ENCODE peak calls at places on chromosomes 1 and 21, in nine cellular contexts. R is uterus, H is fibroblast of mammary gland, Z is right lobe of liver, W is BJ, C is fibroblast of lung, F is GM20000, Y is K562, D is astrocyte of the spinal cord. U is an unnamed sample.

GRCh38 chr21:30058928-30059327 is 107.7 kb downstream of the CLDN17 start:
- DNase-seq in W (no peak), C (no peak), Z (no peak), Y (no peak), R (no peak), D (no peak), H (no peak), F (no peak), U (no peak)

GRCh38 chr1:164311376-164311775 is 247.6 kb upstream of the PBX1 start:
- DNase-seq in W (no peak), R (no peak), Y (no peak), D (peak; percentile 16), Z (no peak), C (peak; percentile 14), H (peak; percentile 10), F (no peak), U (no peak)

GRCh38 chr1:31155216-31155806 is 84.4 kb downstream of the NKAIN1 start:
- DNase-seq in F (peak; percentile 85), H (peak; percentile 56), Z (peak; percentile 60), C (peak; percentile 71), R (peak; percentile 38), D (peak; percentile 54), Y (peak; percentile 90), W (no peak), U (no peak)

GRCh38 chr1:97820470-97821188 is 100.2 kb downstream of the DPYD start:
- DNase-seq in H (peak; percentile 51), F (peak; percentile 3), W (no peak), C (peak; percentile 41), Y (no peak), R (no peak), D (peak; percentile 58), Z (no peak), U (no peak)

GRCh38 chr1:1402081-1402900 is 3.2 kb upstream of the CCNL2 start:
- DNase-seq in Y (peak; percentile 60), W (no peak), F (no peak), H (peak; percentile 90), D (peak; percentile 56), R (no peak), Z (no peak), C (peak; percentile 72), U (no peak)

GRCh38 chr1:220879509-220880366 is 495 bp downstream of the HLX start:
- DNase-seq in R (peak; percentile 22), H (peak; percentile 42), Z (peak; percentile 75), F (peak; percentile 73), W (no peak), C (peak; percentile 56), D (peak; percentile 37), Y (peak; percentile 67), U (no peak)

GRCh38 chr1:218475275-218475674 is 130.1 kb downstream of the TGFB2 start:
- DNase-seq in C (peak; percentile 76), D (no peak), W (no peak), F (no peak), H (no peak), R (no peak), Y (no peak), Z (no peak), U (no peak)

GRCh38 chr1:58905126-58905490 is 121.3 kb upstream of the JUN start:
- DNase-seq in Y (no peak), W (no peak), R (no peak), H (no peak), F (no peak), C (no peak), D (no peak), Z (no peak), U (no peak)

GRCh38 chr1:235583511-235584001 is 66.0 kb downstream of the GNG4 start:
- DNase-seq in F (no peak), W (no peak), D (no peak), Y (no peak), H (peak; percentile 9), Z (no peak), R (no peak), C (no peak), U (no peak)

GRCh38 chr21:36693144-36694040 is 5.5 kb upstream of the SIM2 start:
- DNase-seq in C (no peak), R (no peak), F (peak; percentile 32), Y (no peak), Z (no peak), W (no peak), H (no peak), D (peak; percentile 52), U (no peak)
- TF ChIP-seq CTCF in C (no peak), R (no peak), F (peak; percentile 27), Y (no peak), Z (no peak), W (no peak), H (no peak), D (peak; percentile 30), U (no peak)

GRCh38 chr1:206908038-206908437 is 10.8 kb downstream of the IL24 start:
- DNase-seq in D (no peak), F (no peak), Z (no peak), Y (no peak), C (no peak), R (no peak), H (no peak), W (no peak), U (no peak)

GRCh38 chr1:206903687-206904086 is 6.4 kb downstream of the IL24 start:
- DNase-seq in D (no peak), W (no peak), C (no peak), Z (no peak), H (no peak), R (no peak), Y (no peak), F (no peak), U (no peak)

GRCh38 chr1:206904423-206905142 is 7.3 kb downstream of the IL24 start:
- DNase-seq in D (no peak), Z (peak; percentile 23), C (no peak), W (no peak), Y (no peak), H (no peak), R (no peak), F (no peak), U (no peak)

GRCh38 chr1:206907304-206907991 is 10.2 kb downstream of the IL24 start:
- DNase-seq in C (no peak), R (no peak), Z (peak; percentile 70), H (no peak), Y (peak; percentile 84), F (no peak), D (no peak), W (no peak), U (no peak)

DNA sequence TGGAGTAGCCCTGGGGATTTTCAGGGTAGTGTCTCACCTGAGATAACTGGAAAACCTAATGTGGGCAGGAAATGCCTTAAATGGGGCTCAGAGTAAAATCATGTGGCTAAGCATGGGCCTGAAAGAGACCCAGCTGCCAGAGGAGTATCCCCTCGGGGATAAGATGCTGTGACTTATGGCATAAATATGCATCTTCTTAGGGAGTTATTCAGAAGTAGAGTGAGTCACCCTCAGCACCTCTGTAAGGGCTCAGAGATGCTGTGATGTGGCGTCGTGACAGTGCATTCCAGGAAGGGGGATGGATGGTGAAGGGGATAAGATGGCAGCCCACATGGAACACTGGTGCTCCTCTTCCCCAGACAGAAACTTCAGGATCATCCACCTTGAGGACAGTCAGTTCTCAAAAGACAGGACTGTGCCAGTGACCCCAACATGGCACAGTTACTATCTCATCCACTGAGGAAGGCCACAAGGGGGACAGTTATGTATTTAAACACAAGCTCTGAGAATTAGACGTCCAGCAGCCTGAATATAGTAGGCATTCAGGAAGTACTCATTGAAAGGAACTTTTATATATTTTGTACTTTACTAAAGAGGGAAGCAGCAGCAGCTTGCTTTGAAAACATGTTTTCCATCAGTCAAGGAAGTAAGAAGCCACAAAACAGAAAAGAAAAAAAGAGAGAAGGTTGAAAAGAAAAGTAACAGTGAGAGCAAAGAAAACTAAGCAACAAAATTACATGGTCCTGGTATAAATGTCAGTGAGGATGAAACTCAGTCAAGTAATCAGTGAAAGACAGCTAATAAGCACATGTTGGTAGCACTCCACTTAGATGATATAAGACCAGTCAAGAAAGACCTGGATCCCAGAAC is 8.3 kb downstream of the IL24 start:
- DNase-seq in R (no peak), F (no peak), H (peak; percentile 93), C (peak; percentile 94), W (peak; percentile 83), D (peak; percentile 74), Z (no peak), Y (no peak), U (no peak)
- TF ChIP-seq CTCF in R (no peak), F (no peak), H (peak; percentile 2), C (no peak), W (peak; percentile 10), D (no peak), Z (no peak), Y (no peak), U (no peak)

GRCh38 chr1:224113918-224114786 is at the start of gene FBXO28:
- DNase-seq in H (peak; percentile 93), W (peak; percentile 60), F (peak; percentile 95), Y (peak; percentile 99), D (peak; percentile 95), C (peak; percentile 94), R (peak; percentile 97), Z (peak; percentile 96), U (peak; percentile 83)

GRCh38 chr1:224118688-224119087 is 4.8 kb downstream of the FBXO28 start:
- DNase-seq in Y (no peak), H (no peak), D (no peak), W (no peak), Z (no peak), F (no peak), R (no peak), C (no peak), U (no peak)

GRCh38 chr1:224113545-224113917 is 380 bp upstream of the FBXO28 start:
- DNase-seq in F (no peak), H (no peak), W (no peak), D (no peak), Z (no peak), C (no peak), Y (no peak), R (no peak), U (no peak)

GRCh38 chr1:224114787-224115175 is 870 bp downstream of the FBXO28 start:
- DNase-seq in D (no peak), H (peak; percentile 22), C (peak; percentile 3), Z (no peak), R (no peak), Y (no peak), W (no peak), F (no peak), U (no peak)

GRCh38 chr1:224116131-224116530 is 2.2 kb downstream of the FBXO28 start:
- DNase-seq in Y (peak; percentile 42), C (peak; percentile 63), R (no peak), W (no peak), D (peak; percentile 72), Z (no peak), F (peak; percentile 64), H (peak; percentile 68), U (no peak)
- TF ChIP-seq CTCF in Y (peak; percentile 73), C (peak; percentile 18), R (peak; percentile 54), W (no peak), D (peak; percentile 29), Z (peak; percentile 59), F (no peak), H (peak; percentile 38), U (no peak)

DNA sequence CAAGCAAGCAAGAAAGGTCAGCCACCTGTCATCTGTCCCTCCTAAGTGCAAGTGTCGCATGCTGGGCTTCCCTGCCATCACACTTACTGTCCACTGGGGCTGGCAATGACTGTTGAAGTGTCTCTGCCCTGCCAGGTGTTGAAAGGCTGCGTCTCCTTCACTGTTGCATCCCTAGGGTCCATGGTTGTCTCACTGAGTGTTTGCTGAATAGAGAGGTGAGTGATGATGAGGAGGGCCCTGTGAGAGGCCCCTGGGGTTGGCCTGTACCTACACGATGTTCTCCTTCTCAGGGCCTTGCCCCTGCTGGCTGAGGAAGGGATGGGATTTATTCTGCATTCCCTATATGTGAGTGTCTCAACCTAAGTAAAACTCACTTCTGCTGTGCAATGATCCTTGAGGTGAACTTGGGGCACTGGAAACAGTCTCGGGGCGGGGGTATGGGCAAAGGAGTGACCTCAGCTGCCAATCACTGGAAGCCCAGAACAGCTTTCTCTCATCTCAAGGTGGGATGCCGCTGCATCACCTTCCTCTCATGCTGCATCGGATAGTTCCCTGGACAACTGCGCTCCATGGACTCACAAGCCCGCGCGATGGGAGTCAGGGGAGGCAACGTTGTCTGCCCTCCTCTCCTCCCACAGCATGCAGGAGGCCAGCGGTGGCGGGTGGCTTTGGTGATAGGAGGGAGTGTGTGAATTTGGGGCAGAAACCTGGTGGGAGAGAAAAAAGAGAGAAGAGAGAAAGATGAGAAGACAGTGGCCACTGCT is 35.9 kb upstream of the SOX13 start:
- DNase-seq in Z (no peak), C (no peak), W (no peak), D (no peak), F (no peak), H (no peak), Y (no peak), R (no peak), U (no peak)
- TF ChIP-seq CTCF in Z (no peak), C (no peak), W (no peak), D (no peak), F (no peak), H (peak; percentile 4), Y (no peak), R (no peak), U (no peak)